ENCODE peak calls at places on chromosomes 3 and 15, in nine cellular contexts. One of them, this sample, is unnamed.

GRCh38 chr3:76099956-76100355 is 314.6 kb upstream of the ZNF717 start:
- DNase-seq in hepatocyte: no peak
- DNase-seq in keratinocyte: no peak
- DNase-seq in fibroblast of lung: no peak
- DNase-seq in Karpas-422: no peak
- DNase-seq in GM23248: no peak
- DNase-seq in IMR-90: no peak
- DNase-seq in MM.1S: no peak
- DNase-seq in SK-N-SH: no peak
- DNase-seq in this sample: no peak

GRCh38 chr15:31551323-31551722 is 224.7 kb downstream of the KLF13 start:
- DNase-seq in hepatocyte: no peak
- DNase-seq in keratinocyte: no peak
- DNase-seq in fibroblast of lung: no peak
- DNase-seq in Karpas-422: no peak
- DNase-seq in GM23248: no peak
- DNase-seq in IMR-90: no peak
- DNase-seq in MM.1S: no peak
- DNase-seq in SK-N-SH: no peak
- DNase-seq in this sample: no peak

GRCh38 chr3:50322386-50323091 is at the start of gene HYAL2:
- DNase-seq in hepatocyte: no peak
- DNase-seq in keratinocyte: no peak
- DNase-seq in fibroblast of lung: no peak
- DNase-seq in Karpas-422: no peak
- DNase-seq in GM23248: no peak
- DNase-seq in IMR-90: no peak
- DNase-seq in MM.1S: no peak
- DNase-seq in SK-N-SH: no peak
- DNase-seq in this sample: no peak

GRCh38 chr3:187401861-187402260 is 33.7 kb downstream of the RTP4 start:
- DNase-seq in hepatocyte: no peak
- DNase-seq in keratinocyte: no peak
- DNase-seq in fibroblast of lung: no peak
- DNase-seq in Karpas-422: no peak
- DNase-seq in GM23248: no peak
- DNase-seq in IMR-90: no peak
- DNase-seq in MM.1S: no peak
- DNase-seq in SK-N-SH: no peak
- DNase-seq in this sample: no peak

GRCh38 chr3:151293127-151293526 is 14.8 kb upstream of the P2RY14 start:
- DNase-seq in hepatocyte: no peak
- DNase-seq in keratinocyte: no peak
- DNase-seq in fibroblast of lung: no peak
- DNase-seq in Karpas-422: no peak
- DNase-seq in GM23248: no peak
- DNase-seq in IMR-90: no peak
- DNase-seq in MM.1S: no peak
- DNase-seq in SK-N-SH: no peak
- DNase-seq in this sample: no peak

GRCh38 chr3:52246728-52247454 is 1.3 kb downstream of the PPM1M start:
- DNase-seq in hepatocyte: no peak
- DNase-seq in keratinocyte: no peak
- DNase-seq in fibroblast of lung: no peak
- DNase-seq in Karpas-422: peak; percentile 60
- DNase-seq in GM23248: no peak
- DNase-seq in IMR-90: no peak
- DNase-seq in MM.1S: no peak
- DNase-seq in SK-N-SH: no peak
- DNase-seq in this sample: no peak

GRCh38 chr3:39291903-39292329 is 12.1 kb upstream of the CX3CR1 start:
- DNase-seq in hepatocyte: peak; percentile 62
- DNase-seq in keratinocyte: no peak
- DNase-seq in fibroblast of lung: peak; percentile 10
- DNase-seq in Karpas-422: peak; percentile 88
- DNase-seq in GM23248: peak; percentile 57
- DNase-seq in IMR-90: peak; percentile 30
- DNase-seq in MM.1S: peak; percentile 64
- DNase-seq in SK-N-SH: peak; percentile 76
- DNase-seq in this sample: no peak

GRCh38 chr15:59174161-59174845 is 32.3 kb upstream of the LDHAL6B start:
- DNase-seq in hepatocyte: no peak
- DNase-seq in keratinocyte: no peak
- DNase-seq in fibroblast of lung: peak; percentile 41
- DNase-seq in Karpas-422: no peak
- DNase-seq in GM23248: peak; percentile 10
- DNase-seq in IMR-90: peak; percentile 36
- DNase-seq in MM.1S: no peak
- DNase-seq in SK-N-SH: no peak
- DNase-seq in this sample: no peak

GRCh38 chr3:48847053-48847585 is 555 bp downstream of the PRKAR2A start:
- DNase-seq in hepatocyte: peak; percentile 82
- DNase-seq in keratinocyte: no peak
- DNase-seq in fibroblast of lung: peak; percentile 79
- DNase-seq in Karpas-422: peak; percentile 85
- DNase-seq in GM23248: peak; percentile 93
- DNase-seq in IMR-90: peak; percentile 75
- DNase-seq in MM.1S: peak; percentile 54
- DNase-seq in SK-N-SH: peak; percentile 79
- DNase-seq in this sample: peak; percentile 70

GRCh38 chr3:85576091-85576690 is 617.4 kb downstream of the CADM2 start:
- DNase-seq in hepatocyte: peak; percentile 73
- DNase-seq in keratinocyte: peak; percentile 15
- DNase-seq in fibroblast of lung: peak; percentile 42
- DNase-seq in Karpas-422: peak; percentile 83
- DNase-seq in GM23248: peak; percentile 56
- DNase-seq in IMR-90: peak; percentile 55
- DNase-seq in MM.1S: peak; percentile 67
- DNase-seq in SK-N-SH: peak; percentile 32
- DNase-seq in this sample: no peak

GRCh38 chr15:98815207-98815606 is 166.9 kb downstream of the IGF1R start:
- DNase-seq in hepatocyte: no peak
- DNase-seq in keratinocyte: no peak
- DNase-seq in fibroblast of lung: no peak
- DNase-seq in Karpas-422: no peak
- DNase-seq in GM23248: no peak
- DNase-seq in IMR-90: no peak
- DNase-seq in MM.1S: no peak
- DNase-seq in SK-N-SH: no peak
- DNase-seq in this sample: no peak

GRCh38 chr15:63172376-63173115 is 15.3 kb upstream of the RPS27L start:
- DNase-seq in hepatocyte: peak; percentile 14
- DNase-seq in keratinocyte: no peak
- DNase-seq in fibroblast of lung: no peak
- DNase-seq in Karpas-422: peak; percentile 24
- DNase-seq in GM23248: no peak
- DNase-seq in IMR-90: no peak
- DNase-seq in MM.1S: no peak
- DNase-seq in SK-N-SH: no peak
- DNase-seq in this sample: no peak

GRCh38 chr3:107216711-107217110 is 160.5 kb upstream of the CCDC54 start:
- DNase-seq in hepatocyte: peak; percentile 30
- DNase-seq in keratinocyte: no peak
- DNase-seq in fibroblast of lung: peak; percentile 99
- DNase-seq in Karpas-422: no peak
- DNase-seq in GM23248: peak; percentile 94
- DNase-seq in IMR-90: peak; percentile 91
- DNase-seq in MM.1S: no peak
- DNase-seq in SK-N-SH: no peak
- DNase-seq in this sample: peak; percentile 99

GRCh38 chr15:23686466-23687142 is 501 bp downstream of the NDN start:
- DNase-seq in hepatocyte: peak; percentile 23
- DNase-seq in keratinocyte: no peak
- DNase-seq in fibroblast of lung: peak; percentile 27
- DNase-seq in Karpas-422: no peak
- DNase-seq in GM23248: peak; percentile 45
- DNase-seq in IMR-90: peak; percentile 4
- DNase-seq in MM.1S: no peak
- DNase-seq in SK-N-SH: no peak
- DNase-seq in this sample: peak; percentile 10

GRCh38 chr3:153160451-153161137 is 1.4 kb upstream of the RAP2B start:
- DNase-seq in hepatocyte: peak; percentile 88
- DNase-seq in keratinocyte: peak; percentile 84
- DNase-seq in fibroblast of lung: peak; percentile 92
- DNase-seq in Karpas-422: peak; percentile 78
- DNase-seq in GM23248: peak; percentile 96
- DNase-seq in IMR-90: peak; percentile 89
- DNase-seq in MM.1S: peak; percentile 91
- DNase-seq in SK-N-SH: peak; percentile 72
- DNase-seq in this sample: peak; percentile 90

GRCh38 chr3:61531528-61531927 is 29.8 kb upstream of the PTPRG start:
- DNase-seq in hepatocyte: no peak
- DNase-seq in keratinocyte: no peak
- DNase-seq in fibroblast of lung: no peak
- DNase-seq in Karpas-422: no peak
- DNase-seq in GM23248: no peak
- DNase-seq in IMR-90: no peak
- DNase-seq in MM.1S: no peak
- DNase-seq in SK-N-SH: no peak
- DNase-seq in this sample: no peak

GRCh38 chr3:194344012-194344411 is 7.1 kb downstream of the CPN2 start:
- DNase-seq in hepatocyte: peak; percentile 85
- DNase-seq in keratinocyte: no peak
- DNase-seq in fibroblast of lung: peak; percentile 39
- DNase-seq in Karpas-422: peak; percentile 91
- DNase-seq in GM23248: peak; percentile 68
- DNase-seq in IMR-90: peak; percentile 58
- DNase-seq in MM.1S: peak; percentile 73
- DNase-seq in SK-N-SH: peak; percentile 91
- DNase-seq in this sample: no peak

GRCh38 chr3:73389104-73389809 is 235.5 kb downstream of the PDZRN3 start:
- DNase-seq in hepatocyte: no peak
- DNase-seq in keratinocyte: no peak
- DNase-seq in fibroblast of lung: no peak
- DNase-seq in Karpas-422: no peak
- DNase-seq in GM23248: no peak
- DNase-seq in IMR-90: no peak
- DNase-seq in MM.1S: no peak
- DNase-seq in SK-N-SH: no peak
- DNase-seq in this sample: no peak

GRCh38 chr3:73393005-73393404 is 231.7 kb downstream of the PDZRN3 start:
- DNase-seq in hepatocyte: no peak
- DNase-seq in keratinocyte: no peak
- DNase-seq in fibroblast of lung: no peak
- DNase-seq in Karpas-422: no peak
- DNase-seq in GM23248: no peak
- DNase-seq in IMR-90: no peak
- DNase-seq in MM.1S: no peak
- DNase-seq in SK-N-SH: no peak
- DNase-seq in this sample: no peak

GRCh38 chr3:73391984-73392383 is 232.8 kb downstream of the PDZRN3 start:
- DNase-seq in hepatocyte: no peak
- DNase-seq in keratinocyte: no peak
- DNase-seq in fibroblast of lung: no peak
- DNase-seq in Karpas-422: no peak
- DNase-seq in GM23248: no peak
- DNase-seq in IMR-90: no peak
- DNase-seq in MM.1S: no peak
- DNase-seq in SK-N-SH: no peak
- DNase-seq in this sample: no peak
- H2AFZ ChIP-seq in hepatocyte: no peak overlapping the region
- H2AFZ ChIP-seq in keratinocyte: no peak overlapping the region
- H2AFZ ChIP-seq in fibroblast of lung: no peak overlapping the region
- H2AFZ ChIP-seq in Karpas-422: no peak overlapping the region
- H2AFZ ChIP-seq in GM23248: no peak overlapping the region
- H2AFZ ChIP-seq in IMR-90: no peak overlapping the region
- H2AFZ ChIP-seq in MM.1S: no peak overlapping the region
- H2AFZ ChIP-seq in SK-N-SH: no peak overlapping the region
- H2AFZ ChIP-seq in this sample: no peak overlapping the region

DNA sequence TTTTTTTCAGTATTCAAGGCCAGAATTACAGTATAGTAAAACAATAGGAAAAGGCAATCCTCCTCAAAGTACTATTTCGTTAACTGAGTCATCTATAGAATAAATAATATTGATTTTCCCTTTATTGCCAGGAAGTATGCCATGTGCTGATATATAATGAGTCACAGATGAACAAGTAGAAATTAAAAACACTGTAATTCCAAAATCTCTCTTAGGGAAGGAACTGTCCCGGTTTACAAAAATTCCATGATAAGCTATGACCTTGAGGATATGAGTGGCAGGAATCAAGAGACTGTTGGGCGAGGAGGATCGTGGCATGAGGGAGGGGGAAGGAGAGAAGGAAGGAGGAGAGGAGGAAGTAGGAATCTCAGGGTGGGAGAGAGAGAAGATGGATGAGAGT is 166.0 kb upstream of the ICE2 start:
- DNase-seq in hepatocyte: no peak
- DNase-seq in keratinocyte: no peak
- DNase-seq in fibroblast of lung: no peak
- DNase-seq in Karpas-422: no peak
- DNase-seq in GM23248: no peak
- DNase-seq in IMR-90: no peak
- DNase-seq in MM.1S: no peak
- DNase-seq in SK-N-SH: no peak
- DNase-seq in this sample: no peak
- H2AFZ ChIP-seq in hepatocyte: no peak overlapping the region
- H2AFZ ChIP-seq in keratinocyte: no peak overlapping the region
- H2AFZ ChIP-seq in fibroblast of lung: no peak overlapping the region
- H2AFZ ChIP-seq in Karpas-422: no peak overlapping the region
- H2AFZ ChIP-seq in GM23248: no peak overlapping the region
- H2AFZ ChIP-seq in IMR-90: no peak overlapping the region
- H2AFZ ChIP-seq in MM.1S: no peak overlapping the region
- H2AFZ ChIP-seq in SK-N-SH: no peak overlapping the region
- H2AFZ ChIP-seq in this sample: no peak overlapping the region

DNA sequence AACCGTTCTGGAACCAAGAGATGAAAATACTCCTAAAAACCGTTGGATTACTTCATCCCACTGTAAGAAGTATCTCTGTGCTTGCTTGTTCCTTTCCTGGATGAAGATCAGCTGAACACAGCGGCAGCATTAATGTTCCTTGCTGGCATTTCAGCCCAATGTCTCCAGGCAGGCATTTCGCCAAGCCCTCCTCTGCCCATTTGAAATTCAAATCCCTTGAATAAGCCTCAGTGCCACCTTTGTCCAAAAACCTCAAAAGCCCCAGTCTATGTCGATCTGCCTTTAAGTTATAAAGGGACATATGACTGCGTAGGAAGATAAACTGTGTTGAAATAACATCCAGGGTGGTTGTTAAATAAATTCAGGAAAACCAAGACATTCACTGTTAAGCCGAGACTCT is 156.8 kb upstream of the PDZRN3 start:
- DNase-seq in hepatocyte: no peak
- DNase-seq in keratinocyte: no peak
- DNase-seq in fibroblast of lung: peak; percentile 38
- DNase-seq in Karpas-422: no peak
- DNase-seq in GM23248: no peak
- DNase-seq in IMR-90: no peak
- DNase-seq in MM.1S: no peak
- DNase-seq in SK-N-SH: no peak
- DNase-seq in this sample: peak; percentile 22
- H2AFZ ChIP-seq in hepatocyte: no peak overlapping the region
- H2AFZ ChIP-seq in keratinocyte: no peak overlapping the region
- H2AFZ ChIP-seq in fibroblast of lung: no peak overlapping the region
- H2AFZ ChIP-seq in Karpas-422: no peak overlapping the region
- H2AFZ ChIP-seq in GM23248: no peak overlapping the region
- H2AFZ ChIP-seq in IMR-90: no peak overlapping the region
- H2AFZ ChIP-seq in MM.1S: no peak overlapping the region
- H2AFZ ChIP-seq in SK-N-SH: no peak overlapping the region
- H2AFZ ChIP-seq in this sample: peak overlapping the region; percentile 50

DNA sequence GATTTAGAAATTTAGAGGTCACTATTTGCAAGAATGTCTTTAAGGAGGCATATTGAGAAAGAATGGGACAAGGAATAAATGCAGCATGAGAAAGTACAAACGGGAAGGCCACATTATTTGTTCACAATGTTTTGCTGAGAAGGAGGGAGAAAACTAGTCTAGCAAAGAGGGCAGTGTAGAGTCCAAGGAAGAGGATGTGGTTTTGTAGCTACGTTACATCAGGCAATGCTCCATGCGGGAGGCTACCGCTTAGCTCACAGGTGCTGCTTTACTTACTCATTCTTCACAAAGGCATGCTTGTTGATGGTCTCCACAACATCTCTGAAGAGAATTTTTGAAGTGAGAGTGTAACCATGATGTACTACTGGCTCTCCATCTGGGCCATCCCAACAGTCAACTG is 191.1 kb downstream of the PLCH1 start:
- DNase-seq in hepatocyte: no peak
- DNase-seq in keratinocyte: peak; percentile 5
- DNase-seq in fibroblast of lung: peak; percentile 9
- DNase-seq in Karpas-422: no peak
- DNase-seq in GM23248: no peak
- DNase-seq in IMR-90: no peak
- DNase-seq in MM.1S: no peak
- DNase-seq in SK-N-SH: no peak
- DNase-seq in this sample: no peak
- H2AFZ ChIP-seq in hepatocyte: no peak overlapping the region
- H2AFZ ChIP-seq in keratinocyte: peak overlapping the region; percentile 26
- H2AFZ ChIP-seq in fibroblast of lung: no peak overlapping the region
- H2AFZ ChIP-seq in Karpas-422: no peak overlapping the region
- H2AFZ ChIP-seq in GM23248: no peak overlapping the region
- H2AFZ ChIP-seq in IMR-90: no peak overlapping the region
- H2AFZ ChIP-seq in MM.1S: no peak overlapping the region
- H2AFZ ChIP-seq in SK-N-SH: no peak overlapping the region
- H2AFZ ChIP-seq in this sample: no peak overlapping the region

This sample was measured in astrocyte.